ENCODE peak calls at places on chromosomes 4 and X, in nine cellular contexts. L, T, F, X, H, K, Q, B and G are unnamed samples.

GRCh38 chr4:184812651-184813181 is 13.1 kb downstream of the ACSL1 start:
- DNase-seq in L (no peak), B (no peak), K (no peak), H (no peak), X (peak), F (no peak), T (no peak), Q (no peak), G (no peak)

GRCh38 chrX:68838571-68838910 is 9.7 kb downstream of the EFNB1 start:
- DNase-seq in T (no peak), L (no peak), Q (no peak), X (no peak), B (no peak), F (no peak), K (no peak), H (no peak), G (no peak)

GRCh38 chr4:150451883-150452282 is 130.1 kb upstream of the MAB21L2 start:
- DNase-seq in X (no peak), B (no peak), K (no peak), T (no peak), H (no peak), Q (no peak), F (no peak), L (no peak), G (no peak)

GRCh38 chr4:168585168-168586091 is 88.6 kb downstream of the PALLD start:
- DNase-seq in B (no peak), Q (no peak), H (peak), X (peak), T (peak), K (peak), L (no peak), F (peak), G (no peak)

GRCh38 chr4:26176621-26177121 is 144.1 kb upstream of the RBPJ start:
- DNase-seq in H (no peak), B (no peak), L (no peak), K (no peak), T (no peak), F (no peak), Q (no peak), X (peak), G (no peak)

GRCh38 chrX:133574716-133575115 is 159.4 kb upstream of the GPC4 start:
- DNase-seq in T (peak), B (no peak), H (no peak), L (no peak), F (no peak), K (no peak), Q (no peak), X (no peak), G (no peak)

GRCh38 chr4:60201052-60201673 is 999.0 kb upstream of the ADGRL3 start:
- DNase-seq in B (peak), H (peak), L (no peak), F (no peak), X (peak), Q (no peak), K (no peak), T (peak), G (no peak)

GRCh38 chr4:33625762-33626161 is 2618.6 kb downstream of the ARAP2 start:
- DNase-seq in H (no peak), Q (no peak), T (no peak), B (no peak), L (no peak), X (no peak), F (no peak), K (no peak), G (no peak)

GRCh38 chr4:184583738-184584502 is 65.3 kb downstream of the CASP3 start:
- DNase-seq in X (no peak), L (no peak), H (no peak), T (no peak), K (no peak), F (peak), Q (no peak), B (no peak), G (no peak)

GRCh38 chrX:49053223-49054072 is 5.4 kb upstream of the CCDC120 start:
- DNase-seq in Q (no peak), K (no peak), X (peak), B (peak), T (peak), H (no peak), F (peak), L (peak), G (peak)

GRCh38 chrX:131827935-131828334 is 195.2 kb upstream of the STK26 start:
- DNase-seq in L (no peak), T (peak), F (peak), K (no peak), B (no peak), H (peak), X (peak), Q (no peak), G (no peak)

GRCh38 chrX:118726887-118727685 is at the start of gene IL13RA1:
- DNase-seq in F (peak), L (no peak), T (peak), X (peak), B (no peak), H (no peak), Q (no peak), K (peak), G (no peak)

GRCh38 chr4:90606781-90607180 is 479.6 kb downstream of the CCSER1 start:
- DNase-seq in L (no peak), B (no peak), K (no peak), T (no peak), X (no peak), Q (no peak), F (no peak), H (no peak), G (no peak)